ENCODE peak calls at places on chromosomes 2 and 18, in nine cellular contexts. R is NCI-H2171 treated with DMSO at 0.1 percent for 48 hours; Q is effector memory CD8-positive, alpha-beta T cell; V is NCI-H1694 treated with DMSO at 0.1 percent for 48 hours; Y is ELF-1; C is activated naive CD8-positive, alpha-beta T cell treated with anti-CD3 and anti-CD28 coated beads for 36 hours; F is Ammon's horn; I is IMR-90; B is T-cell. A is an unnamed sample.

GRCh38 chr2:55838653-55839052 is 84.9 kb downstream of the EFEMP1 start:
- DNase-seq in V (no peak), I (no peak), R (no peak), B (no peak), Q (no peak), Y (no peak), F (no peak), C (no peak), A (no peak)

GRCh38 chr2:170733821-170734600 is 18.9 kb downstream of the SP5 start:
- DNase-seq in C (no peak), Q (no peak), F (no peak), I (no peak), B (no peak), R (no peak), V (no peak), Y (peak), A (no peak)

GRCh38 chr2:36294290-36294689 is 61.3 kb upstream of the CRIM1 start:
- DNase-seq in F (no peak), Q (no peak), R (no peak), V (no peak), B (no peak), I (no peak), C (peak), Y (no peak), A (no peak)

GRCh38 chr2:23784971-23785370 is 142.0 kb downstream of the ATAD2B start:
- DNase-seq in C (no peak), R (no peak), V (no peak), Q (no peak), F (no peak), Y (no peak), I (no peak), B (no peak), A (no peak)

GRCh38 chr2:1886405-1886992 is 142.2 kb upstream of the PXDN start:
- DNase-seq in I (peak), Y (peak), V (peak), R (no peak), Q (no peak), F (peak), C (peak), B (peak), A (peak)

GRCh38 chr2:126973745-126974144 is 75.1 kb downstream of the TEX51 start:
- DNase-seq in Q (no peak), Y (no peak), R (no peak), V (no peak), B (no peak), C (no peak), F (no peak), I (no peak), A (no peak)

GRCh38 chr2:20868377-20868776 is 45.5 kb upstream of the LDAH start:
- DNase-seq in V (no peak), C (peak), I (no peak), Q (peak), Y (no peak), B (peak), R (no peak), F (no peak), A (peak)

GRCh38 chr2:11616097-11616687 is 53.8 kb downstream of the NTSR2 start:
- DNase-seq in Q (no peak), I (no peak), C (no peak), R (no peak), V (no peak), Y (no peak), B (no peak), F (no peak), A (no peak)

GRCh38 chr2:120951701-120952100 is 216.0 kb downstream of the GLI2 start:
- DNase-seq in Y (peak), C (no peak), B (no peak), I (no peak), R (no peak), Q (no peak), V (no peak), F (no peak), A (no peak)

GRCh38 chr18:75475228-75475627 is 47.7 kb upstream of the SMIM21 start:
- DNase-seq in C (no peak), R (no peak), B (no peak), V (no peak), I (peak), F (no peak), Q (no peak), Y (no peak), A (no peak)

GRCh38 chr18:76691800-76692199 is 130.6 kb upstream of the ZNF236 start:
- DNase-seq in F (no peak), B (no peak), V (no peak), Q (no peak), C (no peak), R (no peak), I (peak), Y (no peak), A (no peak)

GRCh38 chr2:62363166-62363565 is 142.8 kb downstream of the TMEM17 start:
- DNase-seq in Y (no peak), I (no peak), B (no peak), R (no peak), Q (no peak), V (no peak), F (no peak), C (no peak), A (no peak)

GRCh38 chr18:76275913-76276312 is 219.1 kb downstream of the ZNF516 start:
- DNase-seq in F (no peak), I (no peak), B (no peak), Y (no peak), C (no peak), R (peak), V (no peak), Q (no peak), A (no peak)

GRCh38 chr2:28036307-28036706 is 145.8 kb downstream of the BABAM2 start:
- DNase-seq in C (no peak), F (no peak), V (no peak), I (peak), Q (no peak), R (no peak), Y (no peak), B (no peak), A (no peak)

GRCh38 chr2:195820373-195820772 is 163.3 kb downstream of the SLC39A10 start:
- DNase-seq in B (no peak), V (no peak), Q (no peak), I (peak), Y (no peak), C (no peak), R (no peak), F (no peak), A (no peak)

GRCh38 chr18:3879114-3879835 is 429.3 kb downstream of the TGIF1 start:
- DNase-seq in Q (no peak), B (no peak), R (no peak), V (no peak), I (no peak), C (no peak), Y (no peak), F (no peak), A (no peak)

GRCh38 chr18:5622905-5623304 is 79.1 kb upstream of the EPB41L3 start:
- DNase-seq in C (no peak), R (no peak), Y (no peak), Q (no peak), V (no peak), I (peak), B (no peak), F (no peak), A (no peak)

GRCh38 chr2:35606394-35606793 is 749.2 kb upstream of the CRIM1 start:
- DNase-seq in Y (no peak), V (no peak), I (no peak), Q (no peak), B (no peak), R (no peak), F (no peak), C (no peak), A (no peak)

GRCh38 chr2:33577660-33578059 is 21.4 kb downstream of the FAM98A start:
- DNase-seq in B (no peak), C (no peak), Q (no peak), Y (no peak), F (no peak), I (peak), R (no peak), V (no peak), A (no peak)

GRCh38 chr18:79552696-79553095 is 126.9 kb upstream of the CTDP1 start:
- DNase-seq in V (no peak), C (no peak), Q (no peak), F (no peak), B (no peak), R (no peak), Y (no peak), I (no peak), A (no peak)

GRCh38 chr2:84924173-84925106 is 19.0 kb downstream of the TMSB10 start:
- DNase-seq in V (no peak), Y (no peak), B (peak), F (no peak), R (no peak), C (peak), Q (no peak), I (peak), A (peak)

GRCh38 chr2:26669099-26669498 is 23.4 kb upstream of the KCNK3 start:
- DNase-seq in C (no peak), Y (no peak), R (no peak), V (no peak), F (no peak), I (no peak), B (no peak), Q (no peak), A (no peak)

GRCh38 chr2:47429795-47430194 is 26.8 kb downstream of the MSH2 start:
- DNase-seq in R (no peak), Y (no peak), Q (no peak), I (peak), C (no peak), V (no peak), F (no peak), B (no peak), A (no peak)

GRCh38 chr2:223090540-223091235 is 38.7 kb downstream of the KCNE4 start:
- DNase-seq in V (no peak), I (no peak), B (no peak), Q (no peak), C (no peak), Y (no peak), F (no peak), R (no peak), A (no peak)